ENCODE peak calls at places on chromosomes 3 and 15, in eight cellular contexts. R is transverse colon, M is HCT116, D is heart left ventricle, B is A549, C is stomach, E is body of pancreas, F is H1. N is an unnamed sample.

GRCh38 chr3:50154840-50155490 is at the start of gene SEMA3F:
- DNase-seq in R (peak), M (no peak), D (peak), B (peak), C (peak), E (peak), F (peak), N (peak)

GRCh38 chr15:97425596-97425995 is 534.9 kb upstream of the ARRDC4 start:
- DNase-seq in R (no peak), M (no peak), D (no peak), B (no peak), C (no peak), E (no peak), F (no peak), N (no peak)

GRCh38 chr3:65485826-65486592 is 552.7 kb downstream of the MAGI1 start:
- DNase-seq in R (no peak), M (no peak), D (no peak), B (no peak), C (no peak), E (no peak), F (no peak), N (no peak)

GRCh38 chr15:32029862-32030781 is at the start of gene CHRNA7:
- DNase-seq in R (peak), M (peak), D (peak), B (peak), C (peak), E (peak), F (peak), N (peak)

GRCh38 chr3:154898398-154898797 is 181.7 kb upstream of the MME start:
- DNase-seq in R (no peak), M (no peak), D (no peak), B (no peak), C (no peak), E (no peak), F (no peak), N (no peak)

GRCh38 chr3:101036676-101037075 is 43.5 kb upstream of the ABI3BP start:
- DNase-seq in R (no peak), M (peak), D (no peak), B (no peak), C (no peak), E (no peak), F (no peak), N (no peak)

GRCh38 chr3:61060421-61060861 is 190.8 kb downstream of the FHIT start:
- DNase-seq in R (no peak), M (no peak), D (no peak), B (no peak), C (no peak), E (no peak), F (no peak), N (no peak)

GRCh38 chr3:171585029-171585428 is 124.8 kb upstream of the TNIK start:
- DNase-seq in R (no peak), M (no peak), D (no peak), B (no peak), C (no peak), E (no peak), F (no peak), N (no peak)

GRCh38 chr3:113103588-113103987 is 107.8 kb upstream of the BOC start:
- DNase-seq in R (no peak), M (no peak), D (no peak), B (no peak), C (no peak), E (peak), F (no peak), N (no peak)

GRCh38 chr3:72444642-72445223 is 403.5 kb downstream of the SHQ1 start:
- DNase-seq in R (no peak), M (no peak), D (no peak), B (no peak), C (no peak), E (no peak), F (no peak), N (no peak)

GRCh38 chr3:55541456-55541855 is 54.4 kb upstream of the WNT5A start:
- DNase-seq in R (no peak), M (no peak), D (no peak), B (no peak), C (no peak), E (no peak), F (no peak), N (no peak)

GRCh38 chr15:25331860-25332259 is 107.0 kb downstream of the UBE3A start:
- DNase-seq in R (no peak), M (no peak), D (no peak), B (no peak), C (no peak), E (no peak), F (no peak), N (no peak)

GRCh38 chr3:195908439-195909293 is at the start of gene TNK2:
- DNase-seq in R (peak), M (no peak), D (peak), B (no peak), C (peak), E (peak), F (peak), N (no peak)

GRCh38 chr15:27747997-27748396 is 351.1 kb downstream of the OCA2 start:
- DNase-seq in R (no peak), M (no peak), D (no peak), B (no peak), C (no peak), E (no peak), F (peak), N (no peak)

GRCh38 chr15:92021765-92022164 is 168.3 kb downstream of the SLCO3A1 start:
- DNase-seq in R (no peak), M (no peak), D (no peak), B (no peak), C (no peak), E (no peak), F (no peak), N (no peak)

GRCh38 chr3:69823710-69824109 is 84.4 kb downstream of the MITF start:
- DNase-seq in R (no peak), M (no peak), D (no peak), B (no peak), C (no peak), E (no peak), F (no peak), N (no peak)

GRCh38 chr15:41946970-41947369 is 25.4 kb downstream of the EHD4 start:
- DNase-seq in R (no peak), M (no peak), D (peak), B (no peak), C (no peak), E (no peak), F (no peak), N (no peak)

GRCh38 chr3:41118461-41119385 is 80.6 kb upstream of the CTNNB1 start:
- DNase-seq in R (peak), M (no peak), D (no peak), B (no peak), C (no peak), E (no peak), F (no peak), N (no peak)

GRCh38 chr3:124566701-124567100 is 163.6 kb upstream of the UMPS start:
- DNase-seq in R (no peak), M (no peak), D (no peak), B (no peak), C (no peak), E (no peak), F (no peak), N (no peak)

GRCh38 chr3:113885050-113885449 is 46.5 kb downstream of the GRAMD1C start:
- DNase-seq in R (no peak), M (no peak), D (no peak), B (no peak), C (no peak), E (no peak), F (no peak), N (no peak)

GRCh38 chr3:106710596-106710995 is 666.6 kb upstream of the CCDC54 start:
- DNase-seq in R (no peak), M (no peak), D (no peak), B (no peak), C (no peak), E (no peak), F (no peak), N (no peak)

GRCh38 chr3:127274200-127274599 is 13.6 kb downstream of the PRR20G start:
- DNase-seq in R (no peak), M (no peak), D (no peak), B (no peak), C (no peak), E (no peak), F (no peak), N (no peak)

GRCh38 chr3:127277591-127277990 is 10.3 kb downstream of the PRR20G start:
- DNase-seq in R (no peak), M (no peak), D (no peak), B (no peak), C (no peak), E (no peak), F (no peak), N (no peak)

GRCh38 chr3:127275287-127275781 is 12.5 kb downstream of the PRR20G start:
- DNase-seq in R (no peak), M (no peak), D (no peak), B (no peak), C (no peak), E (no peak), F (no peak), N (no peak)

GRCh38 chr3:127276995-127277394 is 10.9 kb downstream of the PRR20G start:
- DNase-seq in R (no peak), M (no peak), D (no peak), B (no peak), C (no peak), E (no peak), F (no peak), N (no peak)

DNA sequence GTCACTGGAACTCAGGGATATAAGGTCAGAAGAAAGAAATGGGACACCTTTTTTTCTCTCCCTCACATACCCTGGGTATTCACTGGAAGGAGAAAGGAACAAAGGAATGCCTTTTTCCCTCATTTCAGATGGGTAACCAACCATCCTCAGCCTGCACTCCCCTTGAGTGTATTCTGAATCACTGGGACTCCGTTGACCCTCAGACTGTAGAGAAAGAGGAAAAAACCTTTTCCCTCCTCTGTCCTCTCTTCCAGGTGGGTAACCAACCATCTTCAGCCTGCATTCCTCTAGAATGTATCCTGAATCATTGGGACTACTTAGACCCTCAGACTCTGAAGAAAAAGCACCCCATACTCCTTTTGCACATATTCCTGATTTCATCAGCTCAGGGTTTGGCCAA is 11.4 kb downstream of the PRR20G start:
- DNase-seq in R (no peak), M (no peak), D (no peak), B (no peak), C (no peak), E (no peak), F (no peak), N (no peak)
- H3K27ac ChIP-seq in R (no peak), M (no peak), D (no peak), B (no peak), C (no peak), E (no peak), F (no peak), N (no peak)

GRCh38 chr3:38016847-38017444 is 12.5 kb downstream of the PLCD1 start:
- DNase-seq in R (no peak), M (no peak), D (no peak), B (no peak), C (no peak), E (no peak), F (no peak), N (no peak)
- TF ChIP-seq POLR2A in R (no peak), M (no peak), D (no peak), B (no peak), C (no peak), E (no peak), F (no peak), N (no peak)

DNA sequence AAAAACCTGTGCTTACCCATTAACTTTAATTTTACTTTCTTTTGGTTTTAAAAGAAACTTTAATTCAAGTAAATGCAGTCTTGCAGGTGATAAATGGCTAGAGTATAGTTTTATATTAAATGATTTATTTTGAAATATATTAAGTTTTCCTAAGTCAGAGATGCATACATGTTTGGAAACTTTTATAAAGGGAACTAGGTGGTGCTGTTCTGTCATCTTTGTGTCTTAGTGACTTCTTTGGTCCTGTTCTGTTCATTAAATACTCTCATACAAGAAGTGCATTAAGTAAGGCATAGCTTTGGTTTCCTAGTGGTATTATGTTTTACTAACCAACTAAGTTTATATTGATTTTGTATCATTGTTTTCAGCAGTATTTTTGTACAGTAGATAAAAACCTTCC is 15.6 kb downstream of the CADM2 start:
- DNase-seq in R (no peak), M (no peak), D (no peak), B (peak), C (no peak), E (no peak), F (no peak), N (no peak)
- TF ChIP-seq CTCF in R (peak), M (no peak), D (no peak), B (peak), C (no peak), E (no peak), F (no peak), N (no peak)

GRCh38 chr15:52464040-52464439 is 64.6 kb downstream of the MYO5A start:
- DNase-seq in R (no peak), M (no peak), D (no peak), B (no peak), C (no peak), E (no peak), F (no peak), N (no peak)

GRCh38 chr15:52464478-52464877 is 64.2 kb downstream of the MYO5A start:
- DNase-seq in R (no peak), M (no peak), D (no peak), B (no peak), C (no peak), E (no peak), F (no peak), N (no peak)

GRCh38 chr15:52463638-52464037 is 65.0 kb downstream of the MYO5A start:
- DNase-seq in R (no peak), M (no peak), D (no peak), B (peak), C (no peak), E (no peak), F (no peak), N (no peak)

GRCh38 chr15:52466134-52466701 is 62.5 kb downstream of the MYO5A start:
- DNase-seq in R (peak), M (no peak), D (peak), B (no peak), C (peak), E (peak), F (no peak), N (peak)

GRCh38 chr15:52462806-52463360 is 65.8 kb downstream of the MYO5A start:
- DNase-seq in R (no peak), M (no peak), D (no peak), B (no peak), C (no peak), E (no peak), F (no peak), N (no peak)
- H3K27ac ChIP-seq in R (no peak), M (no peak), D (no peak), B (no peak), C (no peak), E (no peak), F (no peak), N (peak)

DNA sequence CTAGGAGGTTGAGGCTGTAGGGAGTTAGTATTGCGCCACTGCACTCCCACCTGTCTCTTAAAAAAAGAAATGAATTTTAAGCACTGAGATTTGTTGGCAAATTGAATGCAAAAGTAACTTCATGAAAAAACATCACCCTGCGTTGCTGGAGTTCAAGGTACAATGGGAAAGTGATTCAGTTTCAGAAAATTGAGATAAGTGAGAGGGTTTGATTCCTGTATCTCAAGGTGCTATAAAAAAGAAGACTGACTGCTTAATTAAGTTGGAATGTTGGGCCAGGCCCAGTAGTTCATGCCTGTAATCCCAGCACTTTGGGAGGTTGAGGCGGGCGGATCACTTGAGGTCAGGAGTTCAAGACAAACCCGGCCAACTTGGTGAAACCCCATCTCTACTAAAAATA is 39.1 kb downstream of the IQGAP1 start:
- DNase-seq in R (no peak), M (no peak), D (no peak), B (no peak), C (no peak), E (no peak), F (no peak), N (no peak)
- TF ChIP-seq POLR2A in R (no peak), M (no peak), D (no peak), B (no peak), C (no peak), E (no peak), F (no peak), N (no peak)

N was measured in gastrocnemius medialis.